ENCODE peak calls at places on chromosomes 4 and X, in nine cellular contexts. N is stimulated activated naive B cell treated with anti-CD40 and anti-IgM and Interleukin-4, amounts not matched to agents 10 μg/mL and 1 μg/mL and 100 μg/mL, for 72 hours; L is activated T-helper 17 cell treated with anti-CD3 and anti-CD28 coated beads, Interleukin-2, amount 50 U/mL, for 72 hours; Q is HCT116; F is RWPE2; R is activated CD8-positive, alpha-beta T cell treated with anti-CD3 and anti-CD28 coated beads, Interleukin-2, amount 10 ng/mL, durations not matched to agents 7 days and 5 days; P is K562; S is foreskin keratinocyte; D is T-helper 17 cell. H is an unnamed sample.

GRCh38 chr4:23763559-23763958 is 126.3 kb downstream of the PPARGC1A start:
- ATAC-seq in N (no peak), L (no peak), Q (no peak), F (no peak), R (no peak), P (no peak), S (no peak), D (no peak), H (no peak)

GRCh38 chr4:162497564-162498167 is 333.9 kb upstream of the FSTL5 start:
- ATAC-seq in N (peak; percentile 79), L (peak; percentile 42), Q (peak; percentile 63), F (no peak), R (peak; percentile 44), P (no peak), S (peak; percentile 67), D (peak; percentile 59), H (peak; percentile 64)

GRCh38 chr4:78200949-78201348 is 143.8 kb downstream of the FRAS1 start:
- ATAC-seq in N (no peak), L (no peak), Q (no peak), F (no peak), R (no peak), P (no peak), S (no peak), D (no peak), H (no peak)

GRCh38 chr4:140187316-140187695 is 33.3 kb upstream of the MAML3 start:
- ATAC-seq in N (no peak), L (no peak), Q (peak; percentile 21), F (no peak), R (no peak), P (no peak), S (peak; percentile 31), D (no peak), H (no peak)

GRCh38 chrX:68506649-68507048 is 7.8 kb downstream of the YIPF6 start:
- ATAC-seq in N (no peak), L (no peak), Q (no peak), F (no peak), R (no peak), P (peak; percentile 25), S (no peak), D (no peak), H (no peak)

GRCh38 chr4:168795346-168795745 is 214.7 kb downstream of the CBR4 start:
- ATAC-seq in N (no peak), L (no peak), Q (no peak), F (no peak), R (no peak), P (no peak), S (no peak), D (no peak), H (no peak)

GRCh38 chrX:22088326-22088725 is 56.2 kb downstream of the PHEX start:
- ATAC-seq in N (no peak), L (peak; percentile 59), Q (no peak), F (no peak), R (no peak), P (no peak), S (no peak), D (no peak), H (no peak)

GRCh38 chrX:86829786-86830185 is 681.5 kb downstream of the DACH2 start:
- ATAC-seq in N (no peak), L (no peak), Q (no peak), F (no peak), R (no peak), P (no peak), S (no peak), D (no peak), H (no peak)